ENCODE peak calls at places on chromosomes 3 and 15, in four cellular contexts. One of them, this sample, is unnamed.

GRCh38 chr15:39139431-39140059 is 441.3 kb upstream of the THBS1 start:
- DNase-seq in Peyer's patch: no peak
- DNase-seq in cardiac muscle cell: no peak
- DNase-seq in dorsolateral prefrontal cortex: no peak
- DNase-seq in this sample: no peak

GRCh38 chr3:42180901-42181300 is 85.1 kb downstream of the CCK start:
- DNase-seq in cardiac muscle cell: no peak
- DNase-seq in Peyer's patch: no peak
- DNase-seq in dorsolateral prefrontal cortex: no peak
- DNase-seq in this sample: no peak

GRCh38 chr3:37590328-37591079 is 271.2 kb upstream of the CTDSPL start:
- DNase-seq in Peyer's patch: no peak
- DNase-seq in cardiac muscle cell: peak
- DNase-seq in dorsolateral prefrontal cortex: no peak
- DNase-seq in this sample: no peak

GRCh38 chr3:192481638-192482037 is 245.7 kb downstream of the FGF12 start:
- DNase-seq in cardiac muscle cell: peak
- DNase-seq in dorsolateral prefrontal cortex: no peak
- DNase-seq in Peyer's patch: no peak
- DNase-seq in this sample: no peak

GRCh38 chr15:43748376-43748775 is 2.1 kb downstream of the PDIA3 start:
- DNase-seq in dorsolateral prefrontal cortex: no peak
- DNase-seq in cardiac muscle cell: peak
- DNase-seq in Peyer's patch: no peak
- DNase-seq in this sample: no peak

GRCh38 chr3:12875857-12876451 is 34.6 kb upstream of the RPL32 start:
- DNase-seq in dorsolateral prefrontal cortex: no peak
- DNase-seq in Peyer's patch: no peak
- DNase-seq in cardiac muscle cell: peak
- DNase-seq in this sample: no peak

GRCh38 chr3:39809181-39809994 is at the start of gene MYRIP:
- DNase-seq in Peyer's patch: peak
- DNase-seq in cardiac muscle cell: peak
- DNase-seq in dorsolateral prefrontal cortex: peak
- DNase-seq in this sample: no peak

GRCh38 chr3:18649666-18650363 is 224.7 kb upstream of the SATB1 start:
- DNase-seq in dorsolateral prefrontal cortex: no peak
- DNase-seq in cardiac muscle cell: no peak
- DNase-seq in Peyer's patch: no peak
- DNase-seq in this sample: no peak

GRCh38 chr3:138578961-138579574 is 15.0 kb downstream of the CEP70 start:
- DNase-seq in dorsolateral prefrontal cortex: no peak
- DNase-seq in cardiac muscle cell: no peak
- DNase-seq in Peyer's patch: no peak
- DNase-seq in this sample: no peak

GRCh38 chr3:79421273-79421672 is 346.5 kb downstream of the ROBO1 start:
- DNase-seq in cardiac muscle cell: no peak
- DNase-seq in dorsolateral prefrontal cortex: no peak
- DNase-seq in Peyer's patch: no peak
- DNase-seq in this sample: no peak

GRCh38 chr15:57580866-57581265 is 10.8 kb upstream of the MYZAP start:
- DNase-seq in dorsolateral prefrontal cortex: no peak
- DNase-seq in Peyer's patch: peak
- DNase-seq in cardiac muscle cell: no peak
- DNase-seq in this sample: no peak

GRCh38 chr15:84929795-84930371 is 45.4 kb downstream of the SLC28A1 start:
- DNase-seq in cardiac muscle cell: peak
- DNase-seq in dorsolateral prefrontal cortex: no peak
- DNase-seq in Peyer's patch: peak
- DNase-seq in this sample: no peak

GRCh38 chr3:72244396-72244795 is 459.4 kb upstream of the PROK2 start:
- DNase-seq in dorsolateral prefrontal cortex: no peak
- DNase-seq in Peyer's patch: no peak
- DNase-seq in cardiac muscle cell: no peak
- DNase-seq in this sample: no peak

GRCh38 chr3:94106268-94106667 is 43.4 kb downstream of the NSUN3 start:
- DNase-seq in cardiac muscle cell: no peak
- DNase-seq in Peyer's patch: no peak
- DNase-seq in dorsolateral prefrontal cortex: no peak
- DNase-seq in this sample: no peak

GRCh38 chr3:33096103-33096868 is 660 bp downstream of the GLB1 start:
- DNase-seq in dorsolateral prefrontal cortex: peak
- DNase-seq in cardiac muscle cell: peak
- DNase-seq in Peyer's patch: peak
- DNase-seq in this sample: no peak

GRCh38 chr3:192246847-192247520 is 480.4 kb downstream of the FGF12 start:
- DNase-seq in dorsolateral prefrontal cortex: no peak
- DNase-seq in Peyer's patch: no peak
- DNase-seq in cardiac muscle cell: no peak
- DNase-seq in this sample: no peak

GRCh38 chr3:33047842-33048834 is 48.8 kb downstream of the GLB1 start:
- DNase-seq in cardiac muscle cell: no peak
- DNase-seq in dorsolateral prefrontal cortex: no peak
- DNase-seq in Peyer's patch: no peak
- DNase-seq in this sample: no peak

GRCh38 chr3:42803800-42804112 is 534 bp downstream of the HIGD1A start:
- DNase-seq in cardiac muscle cell: peak
- DNase-seq in Peyer's patch: peak
- DNase-seq in dorsolateral prefrontal cortex: peak
- DNase-seq in this sample: no peak

GRCh38 chr3:127110982-127111693 is 81.8 kb upstream of the PRR23E start:
- DNase-seq in Peyer's patch: no peak
- DNase-seq in dorsolateral prefrontal cortex: no peak
- DNase-seq in cardiac muscle cell: no peak
- DNase-seq in this sample: no peak

GRCh38 chr3:29324180-29324651 is 43.3 kb downstream of the RBMS3 start:
- DNase-seq in Peyer's patch: no peak
- DNase-seq in dorsolateral prefrontal cortex: no peak
- DNase-seq in cardiac muscle cell: peak
- DNase-seq in this sample: no peak

GRCh38 chr3:40649346-40649745 is 124.6 kb downstream of the ZNF621 start:
- DNase-seq in Peyer's patch: no peak
- DNase-seq in cardiac muscle cell: no peak
- DNase-seq in dorsolateral prefrontal cortex: no peak
- DNase-seq in this sample: no peak

GRCh38 chr3:65033577-65033976 is 345.8 kb upstream of the ADAMTS9 start:
- DNase-seq in dorsolateral prefrontal cortex: no peak
- DNase-seq in Peyer's patch: no peak
- DNase-seq in cardiac muscle cell: no peak
- DNase-seq in this sample: no peak

DNA sequence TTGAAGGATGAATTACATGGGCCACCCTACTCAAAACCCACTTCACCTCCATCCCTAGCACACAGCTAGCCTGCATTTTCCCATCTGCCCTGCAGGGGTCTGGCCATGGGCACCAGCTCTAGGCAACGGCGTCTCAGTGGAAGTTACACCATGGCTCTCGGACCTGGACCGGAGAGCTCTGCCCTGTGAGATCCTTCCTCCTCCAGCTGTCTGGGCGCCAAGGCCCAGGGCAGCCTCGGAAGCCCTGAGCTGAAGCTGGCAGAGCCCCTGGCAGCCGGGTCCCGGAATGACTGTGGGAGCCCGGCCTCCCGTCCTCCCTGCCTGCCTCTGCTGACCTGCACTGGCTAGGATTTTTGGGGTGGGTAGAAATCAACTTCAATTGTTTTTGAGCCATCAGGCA is 98.9 kb downstream of the CHSY1 start:
- DNase-seq in cardiac muscle cell: no peak
- DNase-seq in Peyer's patch: no peak
- DNase-seq in dorsolateral prefrontal cortex: no peak
- DNase-seq in this sample: no peak
- TF ChIP-seq CTCF in cardiac muscle cell: peak
- TF ChIP-seq CTCF in Peyer's patch: peak
- TF ChIP-seq CTCF in dorsolateral prefrontal cortex: no peak
- TF ChIP-seq CTCF in this sample: no peak

DNA sequence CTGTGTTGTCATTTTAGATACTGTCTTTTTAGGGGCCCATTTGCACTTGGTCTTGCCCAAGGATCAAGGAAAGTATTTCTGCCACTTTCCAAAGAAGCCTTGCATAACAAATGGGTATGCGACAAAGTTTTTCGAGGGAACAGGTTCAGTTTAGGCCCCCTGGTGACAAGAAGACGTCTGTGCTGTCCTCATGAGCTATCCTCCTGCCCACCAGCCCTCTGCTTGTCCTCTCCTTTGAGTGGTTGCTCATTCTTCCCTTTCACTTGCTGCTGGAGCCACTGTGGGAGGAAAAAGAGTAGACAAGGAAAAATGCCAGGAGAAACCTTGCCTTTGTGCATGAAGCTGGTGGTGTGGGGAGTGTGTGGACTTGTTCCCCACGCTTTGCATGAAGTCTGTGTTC is 171.9 kb downstream of the CACNA2D3 start:
- DNase-seq in dorsolateral prefrontal cortex: no peak
- DNase-seq in cardiac muscle cell: no peak
- DNase-seq in Peyer's patch: no peak
- DNase-seq in this sample: no peak
- TF ChIP-seq CTCF in dorsolateral prefrontal cortex: no peak
- TF ChIP-seq CTCF in cardiac muscle cell: no peak
- TF ChIP-seq CTCF in Peyer's patch: no peak
- TF ChIP-seq CTCF in this sample: no peak

GRCh38 chr3:196047391-196048030 is 34.4 kb downstream of the TFRC start:
- DNase-seq in cardiac muscle cell: no peak
- DNase-seq in dorsolateral prefrontal cortex: no peak
- DNase-seq in Peyer's patch: no peak
- DNase-seq in this sample: no peak

GRCh38 chr3:196051336-196052076 is 30.4 kb downstream of the TFRC start:
- DNase-seq in cardiac muscle cell: no peak
- DNase-seq in Peyer's patch: no peak
- DNase-seq in dorsolateral prefrontal cortex: no peak
- DNase-seq in this sample: no peak

GRCh38 chr3:196050597-196050996 is 31.3 kb downstream of the TFRC start:
- DNase-seq in dorsolateral prefrontal cortex: no peak
- DNase-seq in cardiac muscle cell: no peak
- DNase-seq in Peyer's patch: no peak
- DNase-seq in this sample: no peak

GRCh38 chr3:196048922-196049566 is 32.8 kb downstream of the TFRC start:
- DNase-seq in dorsolateral prefrontal cortex: no peak
- DNase-seq in cardiac muscle cell: no peak
- DNase-seq in Peyer's patch: no peak
- DNase-seq in this sample: no peak

DNA sequence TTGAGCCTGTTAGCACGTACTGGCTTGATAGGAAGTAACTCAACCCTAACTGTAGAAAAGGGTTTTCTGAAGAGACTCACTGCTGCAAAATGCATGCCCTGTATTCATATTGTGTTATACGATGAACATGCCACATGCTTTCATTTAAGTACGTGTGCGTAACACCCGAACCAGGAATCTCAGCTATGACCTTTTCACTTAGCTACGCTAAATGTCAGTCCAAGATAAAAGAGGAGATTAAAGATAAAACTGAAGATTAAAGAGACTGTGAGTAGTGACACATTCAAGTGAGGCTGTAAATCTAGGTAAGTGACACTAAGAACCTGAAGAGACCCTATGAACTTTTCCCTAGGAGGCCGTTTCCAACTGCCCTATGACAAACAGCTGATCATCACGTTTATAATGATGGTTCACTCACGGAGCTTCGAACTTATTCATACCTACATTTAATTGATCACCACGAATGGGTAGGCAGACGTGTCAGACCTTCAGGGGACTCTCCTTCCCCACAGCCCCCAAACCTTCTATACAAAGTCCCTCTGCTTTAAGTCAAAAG is 32.2 kb downstream of the TFRC start:
- DNase-seq in Peyer's patch: no peak
- DNase-seq in cardiac muscle cell: no peak
- DNase-seq in dorsolateral prefrontal cortex: no peak
- DNase-seq in this sample: no peak
- TF ChIP-seq CTCF in Peyer's patch: no peak
- TF ChIP-seq CTCF in cardiac muscle cell: no peak
- TF ChIP-seq CTCF in dorsolateral prefrontal cortex: no peak
- TF ChIP-seq CTCF in this sample: no peak

GRCh38 chr15:25437751-25438600 is 848 bp downstream of the UBE3A start:
- DNase-seq in cardiac muscle cell: peak
- DNase-seq in dorsolateral prefrontal cortex: peak
- DNase-seq in Peyer's patch: peak
- DNase-seq in this sample: no peak

GRCh38 chr15:25439456-25439836 is 622 bp upstream of the UBE3A start:
- DNase-seq in cardiac muscle cell: peak
- DNase-seq in Peyer's patch: no peak
- DNase-seq in dorsolateral prefrontal cortex: no peak
- DNase-seq in this sample: no peak

GRCh38 chr15:25436707-25437106 is 2.1 kb downstream of the UBE3A start:
- DNase-seq in cardiac muscle cell: no peak
- DNase-seq in Peyer's patch: no peak
- DNase-seq in dorsolateral prefrontal cortex: no peak
- DNase-seq in this sample: no peak

GRCh38 chr15:25441111-25441510 is 2.3 kb upstream of the UBE3A start:
- DNase-seq in Peyer's patch: no peak
- DNase-seq in dorsolateral prefrontal cortex: no peak
- DNase-seq in cardiac muscle cell: no peak
- DNase-seq in this sample: no peak

DNA sequence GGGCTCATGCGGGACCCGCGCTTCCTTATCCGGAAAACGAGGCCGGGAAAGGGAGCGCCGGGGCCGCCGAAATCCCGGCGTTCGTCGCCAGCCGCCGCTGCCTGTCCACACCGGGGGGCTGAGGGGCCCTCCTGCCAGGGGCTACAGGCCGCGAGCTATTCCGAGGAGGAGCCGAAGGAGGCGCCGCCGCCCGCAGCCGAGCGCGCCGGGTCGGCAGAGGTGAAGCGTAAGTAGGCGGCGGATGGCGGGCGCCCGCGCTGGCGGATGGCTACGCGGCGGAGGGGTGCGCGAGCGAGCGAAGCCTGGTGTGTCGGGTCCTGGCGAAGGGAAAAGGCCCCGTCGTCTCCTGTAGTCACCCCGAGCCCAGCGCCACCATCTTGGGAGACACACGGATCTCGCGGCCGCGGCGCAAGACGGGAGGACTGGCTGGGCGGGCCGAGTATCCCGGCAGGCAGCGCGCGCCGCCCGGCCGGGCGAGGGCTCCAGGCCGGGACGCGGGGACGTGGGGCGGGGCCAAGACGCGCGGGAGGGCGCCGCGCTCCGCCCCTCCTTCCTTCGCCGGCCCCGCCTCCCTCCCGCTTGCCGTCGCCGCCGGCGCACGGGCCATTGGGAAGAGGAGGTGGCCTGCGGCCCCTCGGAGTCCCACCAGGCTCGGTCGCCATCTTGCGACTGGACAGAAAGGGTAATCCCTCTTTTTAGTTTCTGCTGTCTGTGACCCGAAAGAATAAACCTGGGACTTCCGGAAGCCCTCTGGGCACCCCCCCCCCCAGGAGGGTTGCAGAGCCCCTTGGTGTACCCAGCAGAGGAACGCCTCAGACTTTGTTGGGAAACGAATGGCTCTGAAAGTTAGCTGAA is at the start of gene UBE3A:
- DNase-seq in cardiac muscle cell: peak
- DNase-seq in Peyer's patch: peak
- DNase-seq in dorsolateral prefrontal cortex: peak
- DNase-seq in this sample: peak
- TF ChIP-seq CTCF in cardiac muscle cell: peak
- TF ChIP-seq CTCF in Peyer's patch: peak
- TF ChIP-seq CTCF in dorsolateral prefrontal cortex: peak
- TF ChIP-seq CTCF in this sample: no peak

This sample was measured in omental fat pad.